ENCODE peak calls at places on chromosome 2, in six cellular contexts. W is K562, O is HCT116, C is H1, R is HepG2, A is SK-N-SH. G is an unnamed sample.

GRCh38 chr2:71457959-71458322 is 4.6 kb downstream of the DYSF start:
- DNase-seq in W (no peak), O (no peak), C (no peak), R (no peak), A (no peak), G (no peak)

GRCh38 chr2:231321556-231322334 is 73.8 kb upstream of the B3GNT7 start:
- DNase-seq in W (no peak), O (no peak), C (peak), R (no peak), A (no peak), G (no peak)

GRCh38 chr2:4020153-4020552 is 316.8 kb downstream of the DCDC2C start:
- DNase-seq in W (no peak), O (no peak), C (no peak), R (peak), A (no peak), G (no peak)

GRCh38 chr2:241982711-241983570 is 113.4 kb downstream of the RTP5 start:
- DNase-seq in W (no peak), O (no peak), C (no peak), R (no peak), A (no peak), G (no peak)

GRCh38 chr2:30240162-30240696 is 8.9 kb downstream of the LBH start:
- DNase-seq in W (no peak), O (no peak), C (no peak), R (no peak), A (no peak), G (no peak)

GRCh38 chr2:163877316-163877715 is 141.5 kb upstream of the FIGN start:
- DNase-seq in W (no peak), O (no peak), C (no peak), R (no peak), A (no peak), G (no peak)

GRCh38 chr2:61714210-61714609 is 139.7 kb downstream of the FAM161A start:
- DNase-seq in W (no peak), O (no peak), C (no peak), R (no peak), A (no peak), G (no peak)

GRCh38 chr2:121902616-121903015 is 147.2 kb downstream of the TSN start:
- DNase-seq in W (peak), O (no peak), C (no peak), R (no peak), A (no peak), G (no peak)

GRCh38 chr2:210502997-210503621 is 26.6 kb upstream of the LANCL1 start:
- DNase-seq in W (peak), O (peak), C (peak), R (peak), A (peak), G (no peak)

GRCh38 chr2:128498086-128498485 is 179.4 kb upstream of the HS6ST1 start:
- DNase-seq in W (no peak), O (no peak), C (peak), R (no peak), A (no peak), G (no peak)

GRCh38 chr2:59463401-59463800 is 1090.1 kb downstream of the BCL11A start:
- DNase-seq in W (no peak), O (no peak), C (no peak), R (no peak), A (no peak), G (no peak)

GRCh38 chr2:146661494-146662096 is 1183.2 kb upstream of the ACVR2A start:
- DNase-seq in W (peak), O (peak), C (no peak), R (peak), A (peak), G (no peak)

GRCh38 chr2:241003047-241003360 is 4.6 kb downstream of the SNED1 start:
- DNase-seq in W (no peak), O (no peak), C (no peak), R (no peak), A (no peak), G (no peak)

GRCh38 chr2:207926133-207927076 is 98.9 kb downstream of the PLEKHM3 start:
- DNase-seq in W (no peak), O (no peak), C (no peak), R (peak), A (no peak), G (no peak)

GRCh38 chr2:219572237-219573001 is at the start of gene INHA:
- DNase-seq in W (no peak), O (no peak), C (no peak), R (no peak), A (no peak), G (no peak)

GRCh38 chr2:236676131-236676873 is 106.7 kb downstream of the ACKR3 start:
- DNase-seq in W (no peak), O (no peak), C (no peak), R (no peak), A (no peak), G (no peak)

GRCh38 chr2:11754705-11755026 is 8.2 kb downstream of the LPIN1 start:
- DNase-seq in W (no peak), O (no peak), C (no peak), R (no peak), A (no peak), G (no peak)

GRCh38 chr2:118748245-118748885 is 99.1 kb downstream of the EN1 start:
- DNase-seq in W (no peak), O (no peak), C (no peak), R (no peak), A (no peak), G (no peak)

GRCh38 chr2:161745866-161746614 is 121.8 kb downstream of the SLC4A10 start:
- DNase-seq in W (no peak), O (no peak), C (no peak), R (no peak), A (no peak), G (no peak)

GRCh38 chr2:106267997-106268396 is 73.9 kb upstream of the UXS1 start:
- DNase-seq in W (no peak), O (no peak), C (no peak), R (no peak), A (no peak), G (no peak)

GRCh38 chr2:128631698-128632490 is 313.2 kb upstream of the HS6ST1 start:
- DNase-seq in W (no peak), O (no peak), C (peak), R (no peak), A (no peak), G (no peak)

GRCh38 chr2:152369176-152369860 is 34.3 kb downstream of the FMNL2 start:
- DNase-seq in W (no peak), O (no peak), C (no peak), R (peak), A (no peak), G (no peak)

GRCh38 chr2:120934891-120935338 is 199.2 kb downstream of the GLI2 start:
- DNase-seq in W (no peak), O (peak), C (no peak), R (peak), A (no peak), G (no peak)

GRCh38 chr2:216621292-216621691 is 11.9 kb upstream of the IGFBP2 start:
- DNase-seq in W (no peak), O (no peak), C (no peak), R (no peak), A (no peak), G (no peak)

GRCh38 chr2:198287706-198288105 is 483.3 kb downstream of the PLCL1 start:
- DNase-seq in W (no peak), O (no peak), C (no peak), R (no peak), A (no peak), G (no peak)

GRCh38 chr2:198280145-198280544 is 475.8 kb downstream of the PLCL1 start:
- DNase-seq in W (no peak), O (no peak), C (no peak), R (no peak), A (no peak), G (no peak)

GRCh38 chr2:198283149-198283548 is 478.8 kb downstream of the PLCL1 start:
- DNase-seq in W (no peak), O (no peak), C (no peak), R (no peak), A (no peak), G (no peak)

GRCh38 chr2:198282061-198282460 is 477.7 kb downstream of the PLCL1 start:
- DNase-seq in W (no peak), O (no peak), C (no peak), R (no peak), A (no peak), G (no peak)

GRCh38 chr2:198285216-198285615 is 480.8 kb downstream of the PLCL1 start:
- DNase-seq in W (no peak), O (no peak), C (no peak), R (no peak), A (no peak), G (no peak)
- TF ChIP-seq JUND in W (no peak), O (no peak), C (no peak), R (no peak), A (no peak), G (no peak)

DNA sequence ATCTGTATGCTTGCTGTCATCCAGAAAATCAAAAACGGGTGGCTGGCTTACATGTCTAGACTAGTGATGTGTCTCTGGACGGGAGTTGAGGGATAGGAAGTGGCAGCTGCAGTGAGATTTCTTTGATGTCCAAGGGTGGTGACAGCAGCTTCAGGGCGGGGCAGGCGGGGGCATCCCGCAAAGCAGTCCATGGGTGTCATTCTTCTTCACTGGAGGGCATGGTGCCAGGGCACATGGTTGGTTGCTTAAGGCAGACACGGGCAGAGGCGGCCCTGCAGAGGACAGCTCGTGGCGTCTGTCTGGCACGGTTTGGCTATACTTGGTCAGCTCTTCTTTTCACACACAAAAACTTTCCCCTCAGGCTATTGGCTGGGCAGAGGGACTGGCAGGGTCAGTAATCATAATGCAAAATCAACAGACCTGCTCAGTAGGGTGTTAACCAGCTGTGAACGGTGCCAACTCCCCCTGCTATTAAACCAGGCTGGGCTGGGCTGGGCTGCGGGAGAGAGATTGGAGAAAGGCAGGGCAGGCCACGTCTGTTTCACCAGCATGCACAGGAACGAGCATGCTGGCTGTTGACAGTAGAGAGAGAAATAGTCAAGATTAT is 63.7 kb downstream of the COL4A3 start:
- DNase-seq in W (no peak), O (no peak), C (no peak), R (no peak), A (peak), G (no peak)
- TF ChIP-seq CTCF in W (no peak), O (no peak), C (no peak), R (no peak), A (no peak), G (no peak)

GRCh38 chr2:54704688-54705605 is 18.5 kb upstream of the EML6 start:
- DNase-seq in W (peak), O (peak), C (no peak), R (peak), A (peak), G (no peak)
- TF ChIP-seq JUND in W (no peak), O (no peak), C (no peak), R (no peak), A (no peak), G (no peak)

DNA sequence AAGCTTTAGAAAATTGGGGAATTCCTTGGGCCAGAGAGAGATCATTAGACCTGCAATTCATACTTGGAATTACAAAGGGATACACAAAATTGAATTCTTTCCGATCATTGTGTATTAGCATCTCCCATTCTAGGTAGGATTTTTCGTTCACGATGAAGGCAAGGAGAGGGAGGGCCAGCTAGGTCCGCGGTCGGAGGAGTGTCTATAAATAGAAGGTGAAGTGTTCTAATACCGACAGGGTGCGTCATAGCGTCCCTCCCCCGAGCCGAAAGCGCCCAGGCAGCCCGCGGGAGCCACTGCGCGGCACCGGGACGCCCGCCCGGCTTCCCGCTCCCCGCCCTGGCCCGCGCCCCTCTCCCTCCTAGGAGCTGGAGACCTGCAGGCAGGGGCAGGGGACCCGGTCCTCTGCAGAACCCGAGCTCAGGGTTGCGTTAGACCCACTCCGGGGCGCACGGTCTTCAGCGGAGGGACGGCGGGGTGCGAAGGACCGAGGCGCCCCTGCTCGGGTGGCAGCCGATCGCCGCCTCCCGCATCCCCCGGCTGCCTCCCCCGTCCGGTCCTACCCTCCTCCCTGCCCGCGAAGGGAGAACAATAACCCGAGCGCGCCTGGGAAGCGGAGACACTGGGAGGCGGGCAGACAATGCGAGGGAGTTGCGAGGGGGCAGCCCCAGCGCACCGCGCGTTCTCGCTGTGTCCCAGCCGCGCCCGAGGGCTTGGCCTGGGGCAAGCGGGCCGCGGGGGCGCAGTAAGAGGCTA is 114.1 kb upstream of the SERTAD2 start:
- DNase-seq in W (peak), O (no peak), C (peak), R (peak), A (peak), G (no peak)
- TF ChIP-seq CTCF in W (no peak), O (no peak), C (no peak), R (peak), A (no peak), G (no peak)

GRCh38 chr2:230067990-230068657 is 600 bp downstream of the SLC16A14 start:
- DNase-seq in W (no peak), O (no peak), C (peak), R (no peak), A (peak), G (no peak)
- TF ChIP-seq JUND in W (no peak), O (no peak), C (no peak), R (no peak), A (no peak), G (no peak)

DNA sequence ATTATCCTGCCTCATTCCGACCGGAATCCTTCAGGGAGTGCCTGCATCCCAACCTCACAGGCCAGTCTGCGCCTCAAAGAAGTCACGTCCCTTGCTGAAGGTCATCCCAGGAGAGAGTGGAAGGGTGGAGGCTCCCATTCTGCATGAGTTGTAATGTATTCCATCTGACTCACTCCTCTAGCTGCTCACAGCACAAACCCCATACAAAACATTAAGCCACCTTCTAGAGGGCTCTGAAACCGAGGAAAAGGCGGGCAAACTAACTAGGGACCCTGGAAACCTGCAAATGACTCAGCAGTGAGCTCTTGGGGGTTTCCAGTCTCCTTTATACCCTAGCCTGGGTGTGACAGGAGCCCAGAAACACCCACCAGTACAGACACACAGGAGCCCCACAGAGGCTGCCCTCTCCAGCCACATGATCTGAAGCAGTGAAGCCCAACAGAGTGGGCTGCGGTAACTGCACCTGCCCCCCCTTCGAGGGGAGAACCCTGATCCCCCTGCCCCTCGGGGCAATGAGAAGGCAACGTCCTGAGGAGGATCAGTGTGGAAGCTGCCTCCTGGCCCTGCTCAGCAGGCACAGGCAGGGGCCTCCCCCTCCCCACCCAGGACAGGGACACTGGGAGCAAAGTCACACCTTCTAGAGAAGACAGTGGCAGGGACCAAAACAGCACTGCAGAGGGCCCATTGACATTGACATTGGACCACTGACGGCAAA is 69.3 kb upstream of the SNTG2 start:
- DNase-seq in W (no peak), O (no peak), C (no peak), R (no peak), A (no peak), G (peak)
- TF ChIP-seq CTCF in W (no peak), O (no peak), C (no peak), R (no peak), A (no peak), G (no peak)

GRCh38 chr2:8148260-8148880 is 533.5 kb upstream of the ID2 start:
- DNase-seq in W (no peak), O (peak), C (no peak), R (no peak), A (no peak), G (no peak)
- TF ChIP-seq JUND in W (no peak), O (peak), C (no peak), R (no peak), A (peak), G (no peak)

G was measured in GM12878.